ENCODE peak calls at places on chromosomes 6 and 20, in four cellular contexts. R is HepG2, X is K562, M is GM12878. A is an unnamed sample.

GRCh38 chr20:4060856-4061440 is 45.6 kb upstream of the RNF24 start:
- DNase-seq in X (no peak), R (no peak), M (no peak), A (no peak)

GRCh38 chr6:41659935-41660334 is 21.7 kb downstream of the MDFI start:
- DNase-seq in M (no peak), R (no peak), X (no peak), A (no peak)

GRCh38 chr6:31402324-31403282 is 792 bp upstream of the MICA start:
- DNase-seq in M (no peak), X (no peak), R (no peak), A (no peak)

GRCh38 chr6:120211955-120212792 is 862.6 kb upstream of the MAN1A1 start:
- DNase-seq in M (no peak), X (no peak), R (peak; percentile 64), A (no peak)

GRCh38 chr6:129889580-129889979 is 28.5 kb upstream of the TMEM244 start:
- DNase-seq in R (no peak), X (no peak), M (no peak), A (no peak)

GRCh38 chr6:170089937-170090335 is 200.9 kb downstream of the DLL1 start:
- DNase-seq in X (no peak), M (no peak), R (no peak), A (no peak)

GRCh38 chr20:25495189-25495824 is 87.8 kb downstream of the GINS1 start:
- DNase-seq in M (no peak), X (no peak), R (no peak), A (no peak)

GRCh38 chr6:7112741-7113313 is 5.1 kb downstream of the RREB1 start:
- DNase-seq in X (no peak), M (peak; percentile 41), R (peak; percentile 69), A (peak; percentile 23)

GRCh38 chr20:10922941-10923340 is 249.1 kb upstream of the JAG1 start:
- DNase-seq in R (no peak), X (no peak), M (no peak), A (no peak)

GRCh38 chr20:56411759-56412472 is at the start of gene CASS4:
- DNase-seq in R (peak; percentile 68), X (peak; percentile 81), M (no peak), A (no peak)

GRCh38 chr6:70108230-70108629 is 194.7 kb downstream of the COL9A1 start:
- DNase-seq in M (peak; percentile 21), R (peak; percentile 19), X (peak; percentile 35), A (peak; percentile 28)

GRCh38 chr6:49784272-49784671 is 2.8 kb downstream of the PGK2 start:
- DNase-seq in M (no peak), R (no peak), X (no peak), A (no peak)

GRCh38 chr20:5181955-5182354 is 55.1 kb downstream of the CDS2 start:
- DNase-seq in M (no peak), R (no peak), X (no peak), A (no peak)

GRCh38 chr6:33118525-33119123 is 42.8 kb downstream of the HLA-DPB1 start:
- DNase-seq in X (peak; percentile 61), M (no peak), R (peak; percentile 66), A (peak; percentile 46)

GRCh38 chr20:8432435-8433148 is 300.5 kb downstream of the PLCB1 start:
- DNase-seq in X (no peak), M (no peak), R (no peak), A (peak; percentile 49)

GRCh38 chr6:24980507-24981384 is 45.0 kb upstream of the RIPOR2 start:
- DNase-seq in M (no peak), R (no peak), X (no peak), A (no peak)

DNA sequence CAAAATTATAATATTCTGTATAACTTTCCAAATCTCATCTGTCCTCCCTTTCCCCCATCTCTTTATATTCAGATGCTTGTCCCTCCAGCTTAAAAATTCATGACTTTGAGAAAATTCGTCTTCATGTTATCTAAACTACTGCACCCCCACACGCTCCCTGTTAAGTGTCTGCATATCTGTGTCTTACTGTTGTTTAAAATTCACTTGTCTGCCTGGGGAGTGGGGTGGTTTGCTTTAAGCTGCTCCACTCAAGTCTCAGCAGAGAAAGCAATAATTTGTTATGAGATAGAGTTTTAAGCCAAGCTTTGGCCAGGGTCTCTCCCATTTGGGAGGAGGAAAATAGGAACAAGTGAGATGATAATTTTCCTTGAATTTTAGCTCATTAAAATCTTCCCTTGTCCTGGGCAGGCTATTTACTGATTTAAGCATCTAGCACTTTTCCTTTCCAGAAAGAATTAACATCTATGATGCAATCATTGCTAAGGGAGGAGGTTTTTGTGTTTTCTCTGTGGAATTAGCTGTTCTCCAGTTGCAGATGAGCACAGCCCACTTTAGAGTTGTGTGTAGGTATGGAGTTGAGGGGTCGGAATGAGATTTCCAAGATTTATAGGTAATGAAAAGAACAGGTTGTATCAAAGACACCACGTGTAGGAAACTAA is 36.8 kb downstream of the MTHFD1L start:
- DNase-seq in R (no peak), X (no peak), M (no peak), A (no peak)
- TF ChIP-seq YY1 in R (no peak), X (no peak), M (no peak), A (no peak)

DNA sequence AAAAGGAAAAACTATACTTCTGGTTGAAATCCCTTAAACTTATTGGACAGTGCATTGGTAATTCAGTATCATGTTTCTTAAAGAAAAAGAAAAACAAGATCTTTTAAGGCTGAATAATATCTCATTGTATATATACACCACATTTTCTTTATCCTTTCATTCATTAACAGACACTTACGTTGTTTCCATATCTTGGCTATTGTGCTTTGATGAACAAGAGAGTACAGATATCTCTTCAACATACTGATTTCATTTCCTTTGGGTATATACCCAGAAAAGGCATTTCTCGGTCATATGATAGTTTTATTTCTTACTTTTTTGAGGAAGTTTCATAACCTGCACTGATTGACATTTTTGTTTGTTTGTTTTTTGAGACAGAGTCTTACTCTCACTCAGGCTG is 281.5 kb downstream of the SLC35F1 start:
- DNase-seq in M (no peak), X (no peak), R (no peak), A (no peak)
- TF ChIP-seq TAF1 in M (no peak), X (no peak), R (no peak), A (no peak)

GRCh38 chr6:47414517-47415167 is 62.9 kb upstream of the CD2AP start:
- DNase-seq in R (peak; percentile 33), M (peak; percentile 47), X (no peak), A (no peak)
- TF ChIP-seq YY1 in R (no peak), M (no peak), X (no peak), A (no peak)

GRCh38 chr6:20604159-20604558 is 69.9 kb downstream of the CDKAL1 start:
- DNase-seq in X (no peak), M (no peak), R (no peak), A (no peak)

GRCh38 chr6:20606831-20607230 is 72.6 kb downstream of the CDKAL1 start:
- DNase-seq in R (no peak), M (no peak), X (no peak), A (no peak)

GRCh38 chr6:20608371-20608770 is 74.1 kb downstream of the CDKAL1 start:
- DNase-seq in X (no peak), M (no peak), R (no peak), A (no peak)

GRCh38 chr6:20605061-20605460 is 70.8 kb downstream of the CDKAL1 start:
- DNase-seq in M (no peak), X (no peak), R (no peak), A (no peak)

DNA sequence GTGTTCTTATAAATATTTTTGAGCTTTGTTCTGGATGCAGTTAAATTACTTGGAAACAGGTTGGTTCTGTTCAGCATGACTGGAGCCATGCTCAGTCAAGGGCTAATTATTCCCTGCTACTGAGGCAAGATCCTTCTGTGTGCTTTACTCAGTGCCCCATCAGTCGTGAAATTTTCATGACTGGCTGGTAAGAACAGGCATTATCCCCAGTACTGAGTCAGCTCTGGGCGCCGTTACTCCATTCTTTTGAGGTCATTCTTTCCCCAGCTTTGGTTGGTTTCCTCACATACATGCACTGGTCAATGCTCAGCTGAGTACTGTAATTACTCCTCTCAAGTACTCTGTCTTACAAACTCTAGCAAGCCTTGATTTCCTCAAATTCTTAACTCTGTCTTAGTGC is 71.3 kb downstream of the CDKAL1 start:
- DNase-seq in R (no peak), M (no peak), X (no peak), A (no peak)
- TF ChIP-seq TAF1 in R (no peak), M (no peak), X (no peak), A (no peak)

GRCh38 chr6:20876016-20876415 is 341.8 kb downstream of the CDKAL1 start:
- DNase-seq in R (no peak), X (no peak), M (no peak), A (peak; percentile 70)
- TF ChIP-seq YY1 in R (no peak), X (no peak), M (no peak), A (no peak)

GRCh38 chr6:96391776-96392175 is 129.8 kb upstream of the UFL1 start:
- DNase-seq in M (no peak), R (no peak), X (no peak), A (peak; percentile 20)
- TF ChIP-seq TAF1 in M (no peak), R (no peak), X (no peak), A (no peak)

GRCh38 chr6:91781946-91782345 is 1195.1 kb upstream of the MAP3K7 start:
- DNase-seq in X (no peak), M (no peak), R (no peak), A (no peak)
- TF ChIP-seq YY1 in X (no peak), M (no peak), R (no peak), A (no peak)

A was measured in SK-N-SH.